ENCODE peak calls at places on chromosomes 16 and 17, in six cellular contexts. W, Y, X, B, O and F are unnamed samples.

GRCh38 chr16:10688726-10689125 is 6.0 kb downstream of the TEKT5 start:
- DNase-seq in X (no peak), B (no peak), W (no peak), Y (no peak), O (no peak), F (no peak)

GRCh38 chr17:30858556-30859250 is 26.9 kb downstream of the ATAD5 start:
- DNase-seq in Y (no peak), O (no peak), W (no peak), B (no peak), X (no peak), F (no peak)

GRCh38 chr17:82503094-82503727 is 16.3 kb upstream of the FOXK2 start:
- DNase-seq in Y (no peak), O (no peak), X (no peak), B (no peak), W (no peak), F (no peak)

GRCh38 chr16:86072328-86073102 is 173.6 kb downstream of the IRF8 start:
- DNase-seq in O (peak; percentile 80), W (peak; percentile 89), X (peak; percentile 79), B (peak; percentile 42), Y (peak; percentile 61), F (no peak)

GRCh38 chr16:3401719-3402397 is 843 bp downstream of the ZNF174 start:
- DNase-seq in W (no peak), Y (no peak), B (no peak), X (no peak), O (peak; percentile 45), F (no peak)

GRCh38 chr17:39069114-39069756 is 82.2 kb downstream of the PLXDC1 start:
- DNase-seq in W (no peak), X (no peak), O (no peak), B (no peak), Y (no peak), F (no peak)

GRCh38 chr16:10162981-10163380 is 19.2 kb downstream of the GRIN2A start:
- DNase-seq in Y (no peak), W (no peak), X (no peak), B (no peak), O (no peak), F (no peak)

GRCh38 chr17:44389281-44389680 is at the start of gene ITGA2B:
- DNase-seq in W (no peak), B (no peak), O (no peak), X (no peak), Y (no peak), F (no peak)

GRCh38 chr16:86570542-86571196 is 4.0 kb downstream of the FOXC2 start:
- DNase-seq in Y (no peak), W (no peak), X (no peak), O (no peak), B (no peak), F (no peak)

GRCh38 chr17:34178047-34178446 is 77.0 kb upstream of the CCL2 start:
- DNase-seq in X (no peak), O (no peak), B (no peak), Y (no peak), W (no peak), F (no peak)

GRCh38 chr16:56643080-56643778 is 4.8 kb downstream of the MT1A start:
- DNase-seq in B (peak; percentile 57), Y (peak; percentile 89), W (peak; percentile 82), X (peak; percentile 41), O (peak; percentile 67), F (no peak)

GRCh38 chr17:550041-550398 is 164.6 kb downstream of the VPS53 start:
- DNase-seq in O (no peak), Y (no peak), B (no peak), W (no peak), X (no peak), F (no peak)

GRCh38 chr17:38922538-38923291 is 2.7 kb upstream of the LASP1NB start:
- DNase-seq in X (peak; percentile 85), W (peak; percentile 92), B (peak; percentile 85), Y (peak; percentile 73), O (peak; percentile 63), F (no peak)

GRCh38 chr16:375212-375611 is 4.9 kb upstream of the MRPL28 start:
- DNase-seq in Y (no peak), O (no peak), X (no peak), W (no peak), B (no peak), F (no peak)

GRCh38 chr16:68776821-68777485 is 39.9 kb downstream of the CDH1 start:
- DNase-seq in B (no peak), W (no peak), X (no peak), Y (no peak), O (no peak), F (no peak)

GRCh38 chr17:82602986-82603385 is 45.3 kb downstream of the WDR45B start:
- DNase-seq in B (no peak), W (no peak), Y (no peak), X (no peak), O (no peak), F (no peak)

GRCh38 chr17:28151001-28151400 is 108.5 kb downstream of the NLK start:
- DNase-seq in W (no peak), Y (no peak), X (no peak), O (no peak), B (no peak), F (no peak)

GRCh38 chr17:48002208-48002919 is 31.5 kb downstream of the CDK5RAP3 start:
- DNase-seq in O (no peak), Y (no peak), B (no peak), W (no peak), X (no peak), F (no peak)

GRCh38 chr16:56849690-56850680 is 15.0 kb upstream of the SLC12A3 start:
- DNase-seq in Y (no peak), B (no peak), O (no peak), X (no peak), W (no peak), F (peak; percentile 40)

GRCh38 chr17:8366231-8366630 is 10.3 kb downstream of the KRABD2 start:
- DNase-seq in O (no peak), X (no peak), B (no peak), W (no peak), Y (no peak), F (no peak)

GRCh38 chr17:68292689-68293040 is 1.4 kb downstream of the ARSG start:
- DNase-seq in Y (no peak), W (no peak), X (no peak), O (no peak), B (no peak), F (no peak)

GRCh38 chr16:49260956-49261530 is 20.6 kb downstream of the CBLN1 start:
- DNase-seq in O (no peak), X (no peak), W (no peak), B (no peak), Y (no peak), F (no peak)

GRCh38 chr16:47973552-47973951 is 182.2 kb downstream of the ABCC12 start:
- DNase-seq in O (no peak), Y (no peak), B (no peak), W (no peak), X (no peak), F (no peak)

GRCh38 chr17:81282141-81282540 is 13.0 kb downstream of the SLC38A10 start:
- DNase-seq in B (no peak), W (no peak), X (no peak), O (no peak), Y (no peak), F (no peak)

DNA sequence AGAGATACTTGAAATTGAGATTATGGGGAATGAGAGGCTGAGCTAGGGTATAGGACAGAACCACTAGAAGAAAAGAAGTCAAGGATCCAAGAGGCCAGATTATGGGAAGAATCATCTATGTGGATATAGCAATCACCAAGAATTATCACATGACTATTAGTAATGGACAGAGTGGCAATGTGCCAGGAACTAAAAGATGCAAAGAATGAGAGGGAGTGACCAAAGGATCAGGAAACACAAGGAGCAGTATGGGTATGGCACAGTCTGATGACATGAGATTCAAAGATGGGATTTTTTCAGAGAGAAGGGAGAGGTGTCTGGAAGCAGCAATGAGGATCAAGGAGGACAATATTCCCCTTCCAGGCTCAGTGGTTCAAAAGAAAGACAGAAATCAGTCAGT is 212.2 kb downstream of the AATF start:
- DNase-seq in W (no peak), Y (no peak), O (no peak), B (no peak), X (no peak), F (no peak)
- H3K36me3 ChIP-seq in W (peaks cover 34% of the 10 kb centered on the region), Y (peaks cover 13% of the 10 kb centered on the region), O (no peaks in the 10 kb centered on the region), B (no peaks in the 10 kb centered on the region), X (peaks cover 59% of the 10 kb centered on the region), F (peaks cover 21% of the 10 kb centered on the region)

GRCh38 chr16:50695017-50696000 is 1.9 kb downstream of the NOD2 start:
- DNase-seq in W (no peak), B (no peak), X (no peak), O (no peak), Y (no peak), F (no peak)

GRCh38 chr16:50696126-50696525 is 2.7 kb downstream of the NOD2 start:
- DNase-seq in O (no peak), W (no peak), Y (no peak), X (no peak), B (no peak), F (no peak)

GRCh38 chr16:50697881-50698767 is 4.7 kb downstream of the NOD2 start:
- DNase-seq in O (no peak), W (no peak), X (no peak), B (no peak), Y (peak; percentile 40), F (no peak)

GRCh38 chr16:50697421-50697715 is 4.0 kb downstream of the NOD2 start:
- DNase-seq in B (no peak), X (no peak), W (no peak), O (no peak), Y (no peak), F (no peak)

GRCh38 chr16:50696575-50697420 is 3.4 kb downstream of the NOD2 start:
- DNase-seq in Y (peak; percentile 77), B (peak; percentile 63), W (peak; percentile 91), O (no peak), X (peak; percentile 81), F (peak; percentile 94)
- TF ChIP-seq EP300 in Y (no peak), B (no peak), W (no peak), O (no peak), X (peak; percentile 55), F (no peak)

GRCh38 chr16:30965436-30965835 is 7.9 kb downstream of the SETD1A start:
- DNase-seq in O (no peak), B (no peak), W (no peak), Y (no peak), X (no peak), F (no peak)

GRCh38 chr16:30967795-30968194 is 10.2 kb downstream of the SETD1A start:
- DNase-seq in X (no peak), W (no peak), B (no peak), Y (no peak), O (no peak), F (no peak)

GRCh38 chr16:30964540-30965226 is 7.1 kb downstream of the SETD1A start:
- DNase-seq in W (no peak), Y (no peak), X (no peak), O (no peak), B (no peak), F (no peak)

GRCh38 chr16:30963925-30964511 is 6.5 kb downstream of the SETD1A start:
- DNase-seq in X (no peak), O (no peak), Y (no peak), W (no peak), B (no peak), F (no peak)

GRCh38 chr16:30966033-30966619 is 8.6 kb downstream of the SETD1A start:
- DNase-seq in X (no peak), W (no peak), B (no peak), Y (no peak), O (no peak), F (no peak)
- H3K36me3 ChIP-seq in X (peaks cover 100% of the 10 kb centered on the region), W (peaks cover 100% of the 10 kb centered on the region), B (no peaks in the 10 kb centered on the region), Y (peaks cover 100% of the 10 kb centered on the region), O (peaks cover 64% of the 10 kb centered on the region), F (peaks cover 100% of the 10 kb centered on the region)

DNA sequence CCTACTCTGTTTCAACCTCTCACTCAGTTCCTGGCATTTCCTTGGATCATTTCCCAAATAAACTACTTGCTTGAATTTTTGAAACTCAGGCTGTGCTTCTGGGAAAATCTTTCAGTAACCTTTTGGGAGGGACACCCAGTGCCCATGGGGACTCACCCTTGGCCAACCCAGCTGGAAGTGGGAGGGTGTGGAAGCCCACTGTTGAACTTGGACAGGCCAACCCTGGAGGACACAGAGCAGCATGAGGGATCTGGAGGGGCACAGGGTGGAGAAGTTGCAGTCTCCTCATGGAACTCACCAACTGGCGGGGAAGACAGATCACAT is 11.2 kb downstream of the RTN4RL1 start:
- DNase-seq in O (no peak), Y (no peak), B (no peak), W (no peak), X (no peak), F (no peak)
- TF ChIP-seq EP300 in O (no peak), Y (no peak), B (no peak), W (no peak), X (no peak), F (no peak)